ENCODE peak calls at places on chromosomes 7 and 10, in four cellular contexts. G is GM12865; O is activated T-helper 1 cell treated with anti-CD3 and anti-CD28 coated beads, Interleukin-12 subunit alpha, Interleukin-12 subunit beta, Interleukin-2, Interleukin-4 antibody, amounts not matched to agents 30 ng/mL and 10 ng/mL and 1 ng/mL, durations not matched to agents 14 hours and 24 hours and 36 hours; V is C1 segment of cervical spinal cord. S is an unnamed sample.

GRCh38 chr10:33661580-33662269 is 327.3 kb upstream of the NRP1 start:
- DNase-seq in V (peak; percentile 2), G (peak; percentile 21), O (no peak), S (no peak)

GRCh38 chr7:91168766-91169518 is 95.3 kb upstream of the FZD1 start:
- DNase-seq in O (no peak), V (no peak), G (no peak), S (no peak)

GRCh38 chr10:83592337-83592935 is 546.9 kb upstream of the GHITM start:
- DNase-seq in V (no peak), G (no peak), O (no peak), S (no peak)

GRCh38 chr10:45353176-45353575 is 20.8 kb upstream of the ALOX5 start:
- DNase-seq in V (no peak), G (peak; percentile 74), O (no peak), S (no peak)

GRCh38 chr7:132654150-132654549 is 77.9 kb upstream of the PLXNA4 start:
- DNase-seq in V (no peak), G (peak; percentile 45), O (no peak), S (no peak)

GRCh38 chr10:67241435-67241834 is 315.6 kb downstream of the LRRTM3 start:
- DNase-seq in G (no peak), V (no peak), O (no peak), S (no peak)

GRCh38 chr7:16743207-16743606 is 10.3 kb upstream of the TSPAN13 start:
- DNase-seq in O (no peak), G (no peak), V (no peak), S (no peak)

GRCh38 chr10:125193306-125193877 is 33.0 kb upstream of the CTBP2 start:
- DNase-seq in G (no peak), V (no peak), O (no peak), S (no peak)

GRCh38 chr7:112009081-112009480 is 197.1 kb downstream of the DOCK4 start:
- DNase-seq in G (peak; percentile 26), V (no peak), O (no peak), S (no peak)

GRCh38 chr10:69895759-69896158 is 94.1 kb downstream of the COL13A1 start:
- DNase-seq in O (no peak), V (no peak), G (no peak), S (no peak)

GRCh38 chr10:47027108-47027811 is 116.0 kb downstream of the PTPN20 start:
- DNase-seq in V (no peak), O (no peak), G (no peak), S (peak; percentile 11)

GRCh38 chr10:114815751-114816150 is 5.8 kb upstream of the FHIP2A start:
- DNase-seq in O (no peak), V (no peak), G (no peak), S (no peak)

GRCh38 chr7:67738958-67739357 is 742.3 kb downstream of the TYW1 start:
- DNase-seq in V (no peak), G (no peak), O (no peak), S (no peak)

GRCh38 chr7:27066148-27066547 is 29.7 kb downstream of the HOXA1 start:
- DNase-seq in O (no peak), V (no peak), G (no peak), S (no peak)

GRCh38 chr7:45347804-45348203 is 190.2 kb downstream of the RAMP3 start:
- DNase-seq in G (no peak), O (no peak), V (no peak), S (no peak)

GRCh38 chr10:108039821-108040584 is 875.5 kb upstream of the SORCS1 start:
- DNase-seq in V (no peak), G (peak; percentile 64), O (no peak), S (no peak)

GRCh38 chr7:100483101-100483727 is 513 bp upstream of the NYAP1 start:
- DNase-seq in G (peak; percentile 82), V (peak; percentile 52), O (peak; percentile 71), S (peak; percentile 81)

GRCh38 chr7:42945821-42946615 is 13.8 kb downstream of the MRPL32 start:
- DNase-seq in O (peak; percentile 38), V (no peak), G (peak; percentile 66), S (peak; percentile 40)

GRCh38 chr7:106216517-106217088 is 68.2 kb downstream of the NAMPT start:
- DNase-seq in G (no peak), O (no peak), V (no peak), S (no peak)

GRCh38 chr10:21993360-21994001 is 10.0 kb downstream of the DNAJC1 start:
- DNase-seq in G (peak; percentile 44), O (no peak), V (no peak), S (no peak)

GRCh38 chr10:72074413-72075183 is 13.8 kb downstream of the SPOCK2 start:
- DNase-seq in V (no peak), G (no peak), O (no peak), S (no peak)

GRCh38 chr7:102169651-102170416 is 116.8 kb upstream of the SH2B2 start:
- DNase-seq in G (no peak), V (no peak), O (no peak), S (no peak)

GRCh38 chr10:116704926-116705325 is 37.4 kb downstream of the HSPA12A start:
- DNase-seq in O (no peak), V (no peak), G (no peak), S (no peak)

GRCh38 chr7:139889186-139889871 is 60.3 kb downstream of the TBXAS1 start:
- DNase-seq in G (peak; percentile 19), O (no peak), V (no peak), S (no peak)